ENCODE peak calls at places on chromosomes 4 and X, in seven cellular contexts. One of them, this sample, is unnamed.

GRCh38 chrX:131703646-131704045 is 159.8 kb downstream of the OR13H1 start:
- DNase-seq in endothelial cell of umbilical vein: no peak
- DNase-seq in GM23248: no peak
- DNase-seq in mesenchymal stem cell: no peak
- DNase-seq in GM23338: no peak
- DNase-seq in SK-N-SH: no peak
- DNase-seq in Karpas-422: no peak
- DNase-seq in this sample: no peak

GRCh38 chrX:75181721-75182120 is 25.6 kb upstream of the ABCB7 start:
- DNase-seq in endothelial cell of umbilical vein: no peak
- DNase-seq in GM23248: peak; percentile 58
- DNase-seq in mesenchymal stem cell: no peak
- DNase-seq in GM23338: no peak
- DNase-seq in SK-N-SH: no peak
- DNase-seq in Karpas-422: no peak
- DNase-seq in this sample: no peak

GRCh38 chr4:7872264-7872771 is 67.3 kb downstream of the AFAP1 start:
- DNase-seq in endothelial cell of umbilical vein: no peak
- DNase-seq in GM23248: peak; percentile 94
- DNase-seq in mesenchymal stem cell: no peak
- DNase-seq in GM23338: no peak
- DNase-seq in SK-N-SH: no peak
- DNase-seq in Karpas-422: no peak
- DNase-seq in this sample: peak; percentile 76

GRCh38 chr4:7929530-7929951 is 10.1 kb downstream of the AFAP1 start:
- DNase-seq in endothelial cell of umbilical vein: no peak
- DNase-seq in GM23248: no peak
- DNase-seq in mesenchymal stem cell: no peak
- DNase-seq in GM23338: peak; percentile 74
- DNase-seq in SK-N-SH: peak; percentile 35
- DNase-seq in Karpas-422: no peak
- DNase-seq in this sample: no peak

GRCh38 chrX:95318882-95319281 is 1365.8 kb upstream of the DIAPH2 start:
- DNase-seq in endothelial cell of umbilical vein: no peak
- DNase-seq in GM23248: peak; percentile 2
- DNase-seq in mesenchymal stem cell: no peak
- DNase-seq in GM23338: peak; percentile 62
- DNase-seq in SK-N-SH: peak; percentile 31
- DNase-seq in Karpas-422: peak; percentile 54
- DNase-seq in this sample: peak; percentile 50

GRCh38 chrX:150363561-150364346 is 637 bp downstream of the MAMLD1 start:
- DNase-seq in endothelial cell of umbilical vein: peak; percentile 35
- DNase-seq in GM23248: peak; percentile 76
- DNase-seq in mesenchymal stem cell: peak; percentile 50
- DNase-seq in GM23338: peak; percentile 59
- DNase-seq in SK-N-SH: peak; percentile 69
- DNase-seq in Karpas-422: peak; percentile 73
- DNase-seq in this sample: no peak

GRCh38 chr4:121462660-121463261 is 81.9 kb upstream of the QRFPR start:
- DNase-seq in endothelial cell of umbilical vein: peak; percentile 78
- DNase-seq in GM23248: peak; percentile 88
- DNase-seq in mesenchymal stem cell: peak; percentile 62
- DNase-seq in GM23338: peak; percentile 91
- DNase-seq in SK-N-SH: peak; percentile 10
- DNase-seq in Karpas-422: peak; percentile 90
- DNase-seq in this sample: no peak

GRCh38 chrX:81866873-81867272 is 665.0 kb downstream of the SH3BGRL start:
- DNase-seq in endothelial cell of umbilical vein: no peak
- DNase-seq in GM23248: no peak
- DNase-seq in mesenchymal stem cell: no peak
- DNase-seq in GM23338: no peak
- DNase-seq in SK-N-SH: no peak
- DNase-seq in Karpas-422: no peak
- DNase-seq in this sample: no peak

GRCh38 chr4:132123870-132124623 is 1025.0 kb upstream of the PCDH10 start:
- DNase-seq in endothelial cell of umbilical vein: peak; percentile 1
- DNase-seq in GM23248: no peak
- DNase-seq in mesenchymal stem cell: peak; percentile 43
- DNase-seq in GM23338: peak; percentile 59
- DNase-seq in SK-N-SH: no peak
- DNase-seq in Karpas-422: no peak
- DNase-seq in this sample: no peak

GRCh38 chrX:109856974-109857373 is 123.9 kb upstream of the ACSL4 start:
- DNase-seq in endothelial cell of umbilical vein: peak; percentile 66
- DNase-seq in GM23248: peak; percentile 51
- DNase-seq in mesenchymal stem cell: no peak
- DNase-seq in GM23338: peak; percentile 46
- DNase-seq in SK-N-SH: peak; percentile 19
- DNase-seq in Karpas-422: peak; percentile 77
- DNase-seq in this sample: no peak

GRCh38 chr4:42398448-42399355 is 1.4 kb downstream of the SHISA3 start:
- DNase-seq in endothelial cell of umbilical vein: peak; percentile 44
- DNase-seq in GM23248: no peak
- DNase-seq in mesenchymal stem cell: no peak
- DNase-seq in GM23338: peak; percentile 73
- DNase-seq in SK-N-SH: no peak
- DNase-seq in Karpas-422: no peak
- DNase-seq in this sample: peak; percentile 68
- H2AFZ ChIP-seq in endothelial cell of umbilical vein: peak overlapping the region; percentile 97
- H2AFZ ChIP-seq in GM23248: no peak overlapping the region
- H2AFZ ChIP-seq in mesenchymal stem cell: no peak overlapping the region
- H2AFZ ChIP-seq in GM23338: peak overlapping the region; percentile 85
- H2AFZ ChIP-seq in SK-N-SH: peak overlapping the region; percentile 35
- H2AFZ ChIP-seq in Karpas-422: no peak overlapping the region
- H2AFZ ChIP-seq in this sample: no peak overlapping the region

GRCh38 chrX:154720067-154720466 is 30.8 kb downstream of the GAB3 start:
- DNase-seq in endothelial cell of umbilical vein: no peak
- DNase-seq in GM23248: no peak
- DNase-seq in mesenchymal stem cell: no peak
- DNase-seq in GM23338: no peak
- DNase-seq in SK-N-SH: no peak
- DNase-seq in Karpas-422: no peak
- DNase-seq in this sample: no peak
- H3K4me1 ChIP-seq in endothelial cell of umbilical vein: peaks cover 30% of the 10 kb centered on the region
- H3K4me1 ChIP-seq in GM23248: no peaks in the 10 kb centered on the region
- H3K4me1 ChIP-seq in mesenchymal stem cell: no peaks in the 10 kb centered on the region
- H3K4me1 ChIP-seq in GM23338: no peaks in the 10 kb centered on the region
- H3K4me1 ChIP-seq in SK-N-SH: no peaks in the 10 kb centered on the region
- H3K4me1 ChIP-seq in Karpas-422: peaks cover 25% of the 10 kb centered on the region
- H3K4me1 ChIP-seq in this sample: peaks cover 21% of the 10 kb centered on the region

GRCh38 chrX:119273807-119274192 is 37.7 kb downstream of the PGRMC1 start:
- DNase-seq in endothelial cell of umbilical vein: no peak
- DNase-seq in GM23248: no peak
- DNase-seq in mesenchymal stem cell: no peak
- DNase-seq in GM23338: no peak
- DNase-seq in SK-N-SH: no peak
- DNase-seq in Karpas-422: no peak
- DNase-seq in this sample: no peak

GRCh38 chrX:119272882-119273806 is 37.1 kb downstream of the PGRMC1 start:
- DNase-seq in endothelial cell of umbilical vein: peak; percentile 19
- DNase-seq in GM23248: peak; percentile 56
- DNase-seq in mesenchymal stem cell: peak; percentile 17
- DNase-seq in GM23338: peak; percentile 89
- DNase-seq in SK-N-SH: peak; percentile 27
- DNase-seq in Karpas-422: no peak
- DNase-seq in this sample: peak; percentile 63
- H2AFZ ChIP-seq in endothelial cell of umbilical vein: peak overlapping the region; percentile 23
- H2AFZ ChIP-seq in GM23248: peak overlapping the region; percentile 75
- H2AFZ ChIP-seq in mesenchymal stem cell: no peak overlapping the region
- H2AFZ ChIP-seq in GM23338: peak overlapping the region; percentile 87
- H2AFZ ChIP-seq in SK-N-SH: no peak overlapping the region
- H2AFZ ChIP-seq in Karpas-422: no peak overlapping the region
- H2AFZ ChIP-seq in this sample: no peak overlapping the region

DNA sequence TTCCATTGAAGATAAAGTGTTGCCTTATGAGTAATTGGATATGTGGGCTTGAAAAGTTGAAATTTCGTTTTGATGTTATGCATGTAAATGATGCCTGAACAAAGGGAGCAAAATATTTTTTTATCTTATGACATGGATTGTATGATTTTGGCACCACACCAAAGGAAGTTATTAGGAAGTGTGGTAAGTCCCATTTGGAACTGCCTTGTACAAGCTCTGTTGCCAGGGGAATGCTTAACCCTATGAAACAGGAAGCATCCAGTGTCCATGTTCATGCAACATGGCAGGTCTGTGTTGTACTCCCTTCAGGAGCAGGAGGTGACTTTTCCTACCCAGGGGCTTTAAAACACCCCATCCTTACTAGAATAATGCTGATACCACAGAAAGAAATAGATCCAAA is 13.2 kb downstream of the SMPX start:
- DNase-seq in endothelial cell of umbilical vein: no peak
- DNase-seq in GM23248: no peak
- DNase-seq in mesenchymal stem cell: no peak
- DNase-seq in GM23338: no peak
- DNase-seq in SK-N-SH: no peak
- DNase-seq in Karpas-422: no peak
- DNase-seq in this sample: no peak
- H3K4me1 ChIP-seq in endothelial cell of umbilical vein: peaks cover 6% of the 10 kb centered on the region
- H3K4me1 ChIP-seq in GM23248: no peaks in the 10 kb centered on the region
- H3K4me1 ChIP-seq in mesenchymal stem cell: peaks cover 2% of the 10 kb centered on the region
- H3K4me1 ChIP-seq in GM23338: peaks cover 26% of the 10 kb centered on the region
- H3K4me1 ChIP-seq in SK-N-SH: no peaks in the 10 kb centered on the region
- H3K4me1 ChIP-seq in Karpas-422: no peaks in the 10 kb centered on the region
- H3K4me1 ChIP-seq in this sample: no peaks in the 10 kb centered on the region

GRCh38 chr4:40916218-40916555 is 166.4 kb downstream of the NSUN7 start:
- DNase-seq in endothelial cell of umbilical vein: no peak
- DNase-seq in GM23248: peak; percentile 94
- DNase-seq in mesenchymal stem cell: peak; percentile 54
- DNase-seq in GM23338: no peak
- DNase-seq in SK-N-SH: no peak
- DNase-seq in Karpas-422: no peak
- DNase-seq in this sample: peak; percentile 82

GRCh38 chr4:40918330-40918729 is 168.6 kb downstream of the NSUN7 start:
- DNase-seq in endothelial cell of umbilical vein: peak; percentile 36
- DNase-seq in GM23248: peak; percentile 88
- DNase-seq in mesenchymal stem cell: peak; percentile 80
- DNase-seq in GM23338: no peak
- DNase-seq in SK-N-SH: peak; percentile 42
- DNase-seq in Karpas-422: no peak
- DNase-seq in this sample: no peak

GRCh38 chr4:40915318-40916217 is 165.8 kb downstream of the NSUN7 start:
- DNase-seq in endothelial cell of umbilical vein: no peak
- DNase-seq in GM23248: peak; percentile 83
- DNase-seq in mesenchymal stem cell: peak; percentile 55
- DNase-seq in GM23338: no peak
- DNase-seq in SK-N-SH: no peak
- DNase-seq in Karpas-422: no peak
- DNase-seq in this sample: peak; percentile 92

GRCh38 chr4:40912455-40913055 is 162.8 kb downstream of the NSUN7 start:
- DNase-seq in endothelial cell of umbilical vein: no peak
- DNase-seq in GM23248: peak; percentile 64
- DNase-seq in mesenchymal stem cell: peak; percentile 60
- DNase-seq in GM23338: no peak
- DNase-seq in SK-N-SH: no peak
- DNase-seq in Karpas-422: no peak
- DNase-seq in this sample: no peak

DNA sequence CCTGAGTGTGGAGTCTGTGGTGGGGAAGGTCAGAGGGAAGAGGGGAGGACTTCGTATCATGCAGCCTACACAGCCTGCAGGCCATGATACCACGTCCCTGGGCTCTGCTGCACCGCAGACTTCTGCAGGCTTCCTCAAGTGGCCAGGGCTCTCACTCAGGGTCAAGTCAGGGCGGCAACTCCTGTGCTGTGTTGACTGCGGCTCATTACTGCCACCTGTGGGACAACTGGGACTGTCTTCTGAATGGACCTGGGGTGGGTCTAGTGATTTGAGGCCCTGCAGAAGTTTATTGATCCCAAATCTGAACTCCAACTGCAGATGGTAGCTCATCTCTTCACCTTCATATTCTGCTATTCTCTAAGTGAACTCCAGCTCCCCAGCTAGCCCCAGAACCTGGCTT is 167.1 kb downstream of the NSUN7 start:
- DNase-seq in endothelial cell of umbilical vein: peak; percentile 42
- DNase-seq in GM23248: peak; percentile 57
- DNase-seq in mesenchymal stem cell: peak; percentile 23
- DNase-seq in GM23338: peak; percentile 79
- DNase-seq in SK-N-SH: no peak
- DNase-seq in Karpas-422: peak; percentile 74
- DNase-seq in this sample: peak; percentile 85
- H2AFZ ChIP-seq in endothelial cell of umbilical vein: no peak overlapping the region
- H2AFZ ChIP-seq in GM23248: no peak overlapping the region
- H2AFZ ChIP-seq in mesenchymal stem cell: no peak overlapping the region
- H2AFZ ChIP-seq in GM23338: no peak overlapping the region
- H2AFZ ChIP-seq in SK-N-SH: no peak overlapping the region
- H2AFZ ChIP-seq in Karpas-422: no peak overlapping the region
- H2AFZ ChIP-seq in this sample: no peak overlapping the region

DNA sequence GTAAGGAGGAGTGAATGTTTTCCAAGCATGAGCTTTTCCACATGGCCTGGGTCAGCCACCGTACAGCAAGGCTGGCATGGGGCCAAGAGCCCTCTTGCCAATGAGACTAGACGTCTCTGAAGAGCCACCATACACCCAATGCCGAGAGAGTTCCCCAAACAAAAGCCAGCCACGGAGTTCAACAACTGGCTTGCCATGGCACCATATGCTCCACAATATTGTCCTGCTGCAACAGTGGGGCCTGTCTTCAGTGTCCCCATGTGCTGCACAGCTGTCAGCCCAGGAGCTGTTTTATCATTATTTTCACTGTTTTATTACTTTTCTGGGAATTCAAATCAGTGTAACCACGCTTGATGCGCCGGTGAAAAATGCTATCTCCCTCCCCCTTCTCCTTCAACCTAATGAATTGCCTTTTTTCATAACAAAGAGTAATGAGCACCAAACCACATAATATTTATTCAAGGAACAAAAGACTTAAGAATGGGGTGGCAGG is 18.4 kb downstream of the MAML3 start:
- DNase-seq in endothelial cell of umbilical vein: peak; percentile 48
- DNase-seq in GM23248: peak; percentile 36
- DNase-seq in mesenchymal stem cell: peak; percentile 42
- DNase-seq in GM23338: no peak
- DNase-seq in SK-N-SH: peak; percentile 84
- DNase-seq in Karpas-422: no peak
- DNase-seq in this sample: no peak
- H3K4me1 ChIP-seq in endothelial cell of umbilical vein: peaks cover 23% of the 10 kb centered on the region
- H3K4me1 ChIP-seq in GM23248: peaks cover 40% of the 10 kb centered on the region
- H3K4me1 ChIP-seq in mesenchymal stem cell: peaks cover 8% of the 10 kb centered on the region
- H3K4me1 ChIP-seq in GM23338: peaks cover 37% of the 10 kb centered on the region
- H3K4me1 ChIP-seq in SK-N-SH: peaks cover 21% of the 10 kb centered on the region
- H3K4me1 ChIP-seq in Karpas-422: peaks cover 27% of the 10 kb centered on the region
- H3K4me1 ChIP-seq in this sample: peaks cover 10% of the 10 kb centered on the region

DNA sequence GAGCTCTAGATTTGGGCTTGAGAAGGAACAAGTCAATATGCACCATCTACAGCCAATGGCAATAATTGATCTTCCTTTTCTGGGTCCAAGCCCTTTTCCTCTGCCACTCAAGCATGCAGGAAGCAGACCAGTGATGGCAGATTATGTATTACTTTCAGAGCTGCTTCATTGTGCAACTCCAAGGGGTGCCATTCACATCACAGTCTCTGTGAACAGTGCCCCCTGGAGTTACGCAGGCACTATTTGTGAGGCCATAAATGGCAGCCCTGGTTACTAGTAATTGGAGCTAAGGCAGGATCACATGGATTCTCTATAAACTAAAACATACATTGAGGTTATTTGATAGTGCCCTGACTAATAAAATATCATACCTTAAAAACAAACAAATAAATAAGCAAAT is 313.4 kb upstream of the SLC7A11 start:
- DNase-seq in endothelial cell of umbilical vein: no peak
- DNase-seq in GM23248: peak; percentile 35
- DNase-seq in mesenchymal stem cell: no peak
- DNase-seq in GM23338: peak; percentile 68
- DNase-seq in SK-N-SH: no peak
- DNase-seq in Karpas-422: peak; percentile 77
- DNase-seq in this sample: no peak
- H2AFZ ChIP-seq in endothelial cell of umbilical vein: no peak overlapping the region
- H2AFZ ChIP-seq in GM23248: no peak overlapping the region
- H2AFZ ChIP-seq in mesenchymal stem cell: no peak overlapping the region
- H2AFZ ChIP-seq in GM23338: no peak overlapping the region
- H2AFZ ChIP-seq in SK-N-SH: no peak overlapping the region
- H2AFZ ChIP-seq in Karpas-422: no peak overlapping the region
- H2AFZ ChIP-seq in this sample: no peak overlapping the region

This sample was measured in osteoblast.